ENCODE peak calls at places on chromosomes 2 and 18, in five cellular contexts. N is HTR-8/SVneo, B is SK-N-SH, C is OCI-LY7, K is RWPE1. F is an unnamed sample.
A peak's percentile ranks its signal among the peaks of the same experiment; 100 is the strongest.

GRCh38 chr2:10931710-10932255 is 20.0 kb downstream of the KCNF1 start:
- DNase-seq in N (no peak), B (no peak), C (no peak), K (no peak), F (no peak)

GRCh38 chr2:227655454-227655853 is 11.2 kb upstream of the SCYGR5 start:
- DNase-seq in N (peak; percentile 86), B (no peak), C (no peak), K (peak; percentile 90), F (no peak)

GRCh38 chr2:167637726-167638125 is 609.7 kb downstream of the STK39 start:
- DNase-seq in N (no peak), B (no peak), C (no peak), K (no peak), F (no peak)

GRCh38 chr2:42386684-42387083 is 25.7 kb upstream of the COX7A2L start:
- DNase-seq in N (no peak), B (peak; percentile 43), C (peak; percentile 42), K (no peak), F (no peak)

GRCh38 chr2:127576433-127577207 is 41.1 kb downstream of the MYO7B start:
- DNase-seq in N (no peak), B (peak; percentile 82), C (no peak), K (peak; percentile 48), F (no peak)

GRCh38 chr2:8545676-8546318 is 136.1 kb upstream of the ID2 start:
- DNase-seq in N (no peak), B (no peak), C (no peak), K (no peak), F (no peak)

GRCh38 chr2:142742301-142743214 is 134.9 kb upstream of the KYNU start:
- DNase-seq in N (peak; percentile 5), B (no peak), C (no peak), K (peak; percentile 9), F (no peak)

GRCh38 chr2:206989306-206989705 is 50.0 kb downstream of the CPO start:
- DNase-seq in N (peak; percentile 26), B (peak; percentile 37), C (peak; percentile 30), K (peak; percentile 41), F (no peak)

GRCh38 chr2:25042321-25043240 is 705 bp downstream of the EFR3B start:
- DNase-seq in N (peak; percentile 31), B (peak; percentile 80), C (no peak), K (no peak), F (no peak)

GRCh38 chr2:11998626-11999378 is 252.4 kb downstream of the LPIN1 start:
- DNase-seq in N (no peak), B (no peak), C (no peak), K (no peak), F (no peak)

GRCh38 chr18:41311571-41312240 is 643.3 kb upstream of the PIK3C3 start:
- DNase-seq in N (no peak), B (no peak), C (no peak), K (no peak), F (no peak)

GRCh38 chr18:3877678-3878077 is 427.7 kb downstream of the TGIF1 start:
- DNase-seq in N (no peak), B (no peak), C (no peak), K (no peak), F (no peak)

GRCh38 chr2:59314367-59314766 is 1073.2 kb upstream of the FANCL start:
- DNase-seq in N (no peak), B (no peak), C (no peak), K (no peak), F (no peak)

GRCh38 chr18:30280861-30281470 is 761.6 kb downstream of the DSC3 start:
- DNase-seq in N (peak; percentile 0), B (peak; percentile 1), C (peak; percentile 23), K (peak; percentile 1), F (no peak)

GRCh38 chr2:20648831-20649230 is 2.1 kb downstream of the HS1BP3 start:
- DNase-seq in N (no peak), B (no peak), C (no peak), K (no peak), F (no peak)

GRCh38 chr2:16315911-16316310 is 349.7 kb downstream of the CYRIA start:
- DNase-seq in N (no peak), B (no peak), C (no peak), K (no peak), F (no peak)

GRCh38 chr2:199977984-199978415 is 22.6 kb downstream of the MAIP1 start:
- DNase-seq in N (no peak), B (no peak), C (no peak), K (peak; percentile 67), F (no peak)

GRCh38 chr2:98026927-98027522 is 31.3 kb upstream of the TMEM131 start:
- DNase-seq in N (no peak), B (no peak), C (peak; percentile 86), K (no peak), F (no peak)

GRCh38 chr2:242038928-242039341 is 169.4 kb downstream of the RTP5 start:
- DNase-seq in N (no peak), B (no peak), C (no peak), K (no peak), F (no peak)

GRCh38 chr2:3480352-3481010 is 38.9 kb downstream of the ADI1 start:
- DNase-seq in N (no peak), B (no peak), C (peak; percentile 69), K (no peak), F (no peak)

GRCh38 chr2:229870903-229871650 is 50.7 kb downstream of the TRIP12 start:
- DNase-seq in N (no peak), B (no peak), C (no peak), K (no peak), F (no peak)

GRCh38 chr2:38540580-38541290 is 62.0 kb downstream of the HNRNPLL start:
- DNase-seq in N (no peak), B (no peak), C (no peak), K (no peak), F (no peak)

GRCh38 chr2:86632672-86633071 is 9.0 kb upstream of the RNF103 start:
- DNase-seq in N (no peak), B (no peak), C (no peak), K (no peak), F (no peak)

GRCh38 chr2:144517825-144518699 is 1.9 kb downstream of the ZEB2 start:
- DNase-seq in N (no peak), B (no peak), C (peak; percentile 39), K (no peak), F (no peak)

GRCh38 chr2:161124186-161124585 is 36.0 kb upstream of the TANK start:
- DNase-seq in N (no peak), B (no peak), C (no peak), K (no peak), F (no peak)

GRCh38 chr2:44975571-44976450 is 33.4 kb downstream of the SIX2 start:
- DNase-seq in N (no peak), B (no peak), C (no peak), K (no peak), F (no peak)

GRCh38 chr2:152421521-152422367 is 86.8 kb downstream of the FMNL2 start:
- DNase-seq in N (peak; percentile 81), B (peak; percentile 41), C (no peak), K (peak; percentile 92), F (no peak)

GRCh38 chr18:8661754-8662573 is 43.4 kb upstream of the MTCL1 start:
- DNase-seq in N (no peak), B (peak; percentile 60), C (peak; percentile 48), K (peak; percentile 36), F (no peak)

GRCh38 chr2:96264086-96264485 is 1.7 kb downstream of the TMEM127 start:
- DNase-seq in N (no peak), B (peak; percentile 41), C (no peak), K (no peak), F (no peak)

GRCh38 chr2:229718057-229718456 is 3.7 kb upstream of the DNER start:
- DNase-seq in N (no peak), B (no peak), C (no peak), K (no peak), F (no peak)

GRCh38 chr18:79164696-79165095 is 95.5 kb downstream of the ATP9B start:
- DNase-seq in N (no peak), B (no peak), C (no peak), K (no peak), F (no peak)

GRCh38 chr2:43343573-43344304 is 117.3 kb upstream of the ZFP36L2 start:
- DNase-seq in N (no peak), B (no peak), C (no peak), K (no peak), F (no peak)

GRCh38 chr2:27723372-27724144 is 48.0 kb upstream of the MRPL33 start:
- DNase-seq in N (peak; percentile 82), B (peak; percentile 85), C (peak; percentile 42), K (no peak), F (peak; percentile 18)

GRCh38 chr2:50118951-50119702 is 912.8 kb downstream of the NRXN1 start:
- DNase-seq in N (no peak), B (no peak), C (no peak), K (no peak), F (no peak)

GRCh38 chr2:106944220-106944619 is 58.3 kb upstream of the ST6GAL2 start:
- DNase-seq in N (no peak), B (no peak), C (no peak), K (no peak), F (no peak)

GRCh38 chr2:109435866-109436634 is 177.7 kb downstream of the SEPTIN10 start:
- DNase-seq in N (no peak), B (no peak), C (no peak), K (no peak), F (no peak)

GRCh38 chr18:48834421-48835011 is 116.2 kb downstream of the SMAD7 start:
- DNase-seq in N (peak; percentile 84), B (no peak), C (peak; percentile 52), K (peak; percentile 81), F (no peak)

F was measured in naive thymus-derived CD4-positive, alpha-beta T cell.